ENCODE peak calls at places on chromosomes 1 and 21, in eight cellular contexts. X is heart left ventricle; P is CD4-positive, alpha-beta memory T cell; W is effector memory CD4-positive, alpha-beta T cell; Z is colonic mucosa; M is CD4-positive, CD25-positive, alpha-beta regulatory T cell; D is mucosa of descending colon; R is IMR-90. K is an unnamed sample.
A peak's percentile ranks its signal among the peaks of the same experiment; 100 is the strongest.

GRCh38 chr1:56526571-56527174 is 52.7 kb downstream of the PLPP3 start:
- DNase-seq in X (no peak), W (no peak), P (no peak), M (no peak), R (peak; percentile 32), D (no peak), Z (no peak), K (no peak)

GRCh38 chr1:7407980-7408770 is 362.9 kb upstream of the VAMP3 start:
- DNase-seq in Z (peak; percentile 12), W (no peak), P (no peak), D (no peak), X (no peak), M (no peak), R (no peak), K (peak; percentile 34)

GRCh38 chr1:23331713-23332112 is 12.4 kb downstream of the HNRNPR start:
- DNase-seq in P (no peak), M (no peak), D (no peak), W (no peak), X (no peak), Z (no peak), R (no peak), K (no peak)

GRCh38 chr1:157137051-157137772 is 983 bp downstream of the ETV3 start:
- DNase-seq in P (peak; percentile 19), W (no peak), Z (peak; percentile 31), X (no peak), M (peak; percentile 36), R (peak; percentile 28), D (peak; percentile 46), K (no peak)

GRCh38 chr1:68231627-68232303 is 558 bp downstream of the WLS start:
- DNase-seq in W (no peak), P (no peak), Z (peak; percentile 68), D (peak; percentile 72), M (no peak), R (peak; percentile 77), X (peak; percentile 63), K (peak; percentile 75)

GRCh38 chr1:41517039-41517438 is 32.6 kb upstream of the EDN2 start:
- DNase-seq in P (no peak), D (no peak), Z (no peak), R (no peak), M (no peak), X (no peak), W (no peak), K (no peak)

GRCh38 chr1:18225236-18225904 is 117.8 kb downstream of the IGSF21 start:
- DNase-seq in Z (no peak), R (no peak), X (no peak), D (no peak), W (no peak), M (no peak), P (no peak), K (no peak)

GRCh38 chr1:186768906-186769305 is 59.8 kb upstream of the PLA2G4A start:
- DNase-seq in D (no peak), Z (no peak), R (no peak), W (no peak), P (no peak), X (no peak), M (no peak), K (no peak)

GRCh38 chr1:89576016-89576415 is 51.4 kb downstream of the LRRC8B start:
- DNase-seq in M (no peak), D (no peak), Z (no peak), R (no peak), P (no peak), X (no peak), W (no peak), K (no peak)

DNA sequence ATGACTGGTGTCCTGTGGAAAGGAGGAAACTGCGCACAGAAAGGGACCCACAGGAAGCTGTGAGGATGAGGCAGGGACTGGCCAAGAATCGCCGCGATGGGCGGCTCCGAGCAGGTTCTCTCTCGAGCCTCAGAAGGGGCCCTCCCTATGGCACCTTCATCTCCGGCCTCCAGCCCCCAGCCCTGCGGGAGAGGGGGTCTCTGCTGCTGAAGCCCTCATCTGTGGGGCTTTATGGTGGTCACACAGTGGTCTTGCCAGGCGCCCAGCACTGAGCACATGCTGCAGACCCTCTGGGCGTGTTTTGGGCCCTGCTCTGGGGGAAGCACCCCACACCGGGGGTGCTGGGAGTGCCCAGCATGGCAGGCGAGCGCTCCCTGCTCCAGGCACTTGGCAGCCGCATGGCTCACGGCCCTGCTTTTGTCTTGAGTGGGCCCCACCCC is 86.6 kb upstream of the ACTRT2 start:
- DNase-seq in P (no peak), X (peak; percentile 7), R (no peak), Z (no peak), W (no peak), D (peak; percentile 33), M (no peak), K (peak; percentile 32)
- H3K9me3 ChIP-seq in P (no peaks in the 10 kb centered on the region), X (no peaks in the 10 kb centered on the region), R (peaks cover 76% of the 10 kb centered on the region), Z (no peaks in the 10 kb centered on the region), W (no peaks in the 10 kb centered on the region), D (no peaks in the 10 kb centered on the region), M (no peaks in the 10 kb centered on the region), K (no peaks in the 10 kb centered on the region)

GRCh38 chr21:18549214-18549905 is 145.8 kb upstream of the TMPRSS15 start:
- DNase-seq in Z (no peak), M (no peak), P (no peak), D (no peak), R (no peak), W (no peak), X (no peak), K (no peak)
- H3K9me3 ChIP-seq in Z (no peaks in the 10 kb centered on the region), M (no peaks in the 10 kb centered on the region), P (peaks cover 6% of the 10 kb centered on the region), D (no peaks in the 10 kb centered on the region), R (no peaks in the 10 kb centered on the region), W (no peaks in the 10 kb centered on the region), X (no peaks in the 10 kb centered on the region), K (no peaks in the 10 kb centered on the region)

DNA sequence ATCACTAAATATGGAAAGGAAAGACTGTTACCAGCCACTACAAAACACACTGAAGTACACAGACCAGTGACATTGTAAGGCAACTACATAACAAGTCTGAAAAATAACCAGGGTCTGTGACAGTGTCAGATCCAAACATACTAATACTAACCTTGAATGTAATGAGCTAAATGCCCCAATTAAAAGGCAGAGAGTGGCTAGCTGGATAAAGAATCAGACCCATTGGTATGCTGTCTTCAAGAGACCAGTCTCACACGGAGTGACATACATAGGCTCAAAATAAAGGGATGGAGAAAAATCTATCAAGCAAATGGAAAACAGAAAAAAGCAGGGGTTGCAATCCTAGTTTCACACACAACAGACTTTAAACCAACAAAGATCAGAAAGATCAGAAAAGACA is 100.1 kb downstream of the MAGI3 start:
- DNase-seq in M (no peak), W (no peak), D (no peak), Z (no peak), P (no peak), R (no peak), X (no peak), K (no peak)
- H3K9me3 ChIP-seq in M (peaks cover 44% of the 10 kb centered on the region), W (no peaks in the 10 kb centered on the region), D (peaks cover 20% of the 10 kb centered on the region), Z (no peaks in the 10 kb centered on the region), P (peaks cover 4% of the 10 kb centered on the region), R (peaks cover 2% of the 10 kb centered on the region), X (peaks cover 15% of the 10 kb centered on the region), K (no peaks in the 10 kb centered on the region)

GRCh38 chr1:49294539-49294938 is 517.8 kb upstream of the BEND5 start:
- DNase-seq in Z (no peak), W (no peak), P (no peak), D (no peak), X (no peak), R (no peak), M (no peak), K (no peak)
- H3K9me3 ChIP-seq in Z (no peaks in the 10 kb centered on the region), W (peaks cover 9% of the 10 kb centered on the region), P (no peaks in the 10 kb centered on the region), D (peaks cover 19% of the 10 kb centered on the region), X (no peaks in the 10 kb centered on the region), R (peaks cover 24% of the 10 kb centered on the region), M (no peaks in the 10 kb centered on the region), K (no peaks in the 10 kb centered on the region)

GRCh38 chr1:183760661-183761060 is 44.3 kb upstream of the RGL1 start:
- DNase-seq in X (no peak), Z (no peak), D (no peak), W (no peak), P (no peak), M (no peak), R (no peak), K (no peak)
- H3K9me3 ChIP-seq in X (no peaks in the 10 kb centered on the region), Z (no peaks in the 10 kb centered on the region), D (peaks cover 6% of the 10 kb centered on the region), W (peaks cover 13% of the 10 kb centered on the region), P (peaks cover 12% of the 10 kb centered on the region), M (peaks cover 15% of the 10 kb centered on the region), R (peaks cover 8% of the 10 kb centered on the region), K (peaks cover 2% of the 10 kb centered on the region)

DNA sequence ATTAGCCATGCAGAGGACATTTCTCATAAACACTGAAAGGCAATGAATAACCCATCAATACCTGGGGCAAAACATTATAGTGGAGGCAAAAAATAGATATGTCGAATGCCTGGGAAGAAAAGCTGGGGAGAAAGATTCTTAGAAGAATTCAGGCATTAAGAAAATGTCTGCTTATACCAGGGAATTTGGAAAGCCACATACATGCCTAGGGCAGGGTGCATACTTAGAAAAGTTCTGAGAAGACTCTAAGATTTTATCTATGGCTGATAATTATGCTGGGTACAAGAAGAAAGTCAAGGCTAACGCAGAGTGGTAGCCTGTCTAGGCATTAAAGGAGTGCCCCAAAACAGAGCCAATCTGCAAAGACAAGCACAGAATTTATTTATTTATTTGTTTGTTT is 18.4 kb downstream of the SLAMF6 start:
- DNase-seq in Z (no peak), M (no peak), D (no peak), P (no peak), R (no peak), X (no peak), W (no peak), K (no peak)
- H3K9me3 ChIP-seq in Z (no peaks in the 10 kb centered on the region), M (peaks cover 30% of the 10 kb centered on the region), D (peaks cover 16% of the 10 kb centered on the region), P (peaks cover 8% of the 10 kb centered on the region), R (no peaks in the 10 kb centered on the region), X (peaks cover 12% of the 10 kb centered on the region), W (peaks cover under 1% of the 10 kb centered on the region), K (no peaks in the 10 kb centered on the region)

GRCh38 chr1:73162576-73162975 is 880.2 kb upstream of the NEGR1 start:
- DNase-seq in Z (no peak), R (no peak), M (no peak), W (no peak), D (no peak), P (no peak), X (no peak), K (no peak)
- H3K9me3 ChIP-seq in Z (no peaks in the 10 kb centered on the region), R (peaks cover 7% of the 10 kb centered on the region), M (no peaks in the 10 kb centered on the region), W (no peaks in the 10 kb centered on the region), D (no peaks in the 10 kb centered on the region), P (no peaks in the 10 kb centered on the region), X (no peaks in the 10 kb centered on the region), K (no peaks in the 10 kb centered on the region)

K was measured in aorta.